ENCODE peak calls at places on chromosomes 5 and 9, in five cellular contexts. P, C, W, Y and V are unnamed samples.

GRCh38 chr9:130627051-130627450 is 37.3 kb upstream of the PRDM12 start:
- DNase-seq in P (no peak), Y (no peak), W (no peak), C (no peak), V (no peak)

GRCh38 chr5:159972538-159973362 is 36.2 kb upstream of the TTC1 start:
- DNase-seq in P (no peak), W (no peak), Y (no peak), C (no peak), V (no peak)

GRCh38 chr5:113059232-113059805 is 82.7 kb downstream of the DCP2 start:
- DNase-seq in W (no peak), P (peak), Y (peak), C (no peak), V (peak)

GRCh38 chr9:68493953-68494541 is 46.6 kb downstream of the TMEM252 start:
- DNase-seq in C (no peak), P (peak), Y (no peak), W (no peak), V (no peak)

GRCh38 chr5:29367176-29367833 is 1826.2 kb upstream of the CDH6 start:
- DNase-seq in W (no peak), Y (no peak), C (no peak), P (no peak), V (no peak)

GRCh38 chr5:80659111-80659510 is 4.3 kb upstream of the DHFR start:
- DNase-seq in C (no peak), Y (no peak), W (no peak), P (peak), V (no peak)

GRCh38 chr9:71036501-71036900 is 84.9 kb downstream of the TRPM3 start:
- DNase-seq in Y (peak), W (peak), C (no peak), P (no peak), V (no peak)

GRCh38 chr5:136006767-136007251 is 22.0 kb upstream of the TGFBI start:
- DNase-seq in P (peak), C (peak), W (no peak), Y (no peak), V (peak)

GRCh38 chr5:36692791-36693763 is 86.7 kb downstream of the SLC1A3 start:
- DNase-seq in C (peak), Y (peak), P (peak), W (peak), V (no peak)

GRCh38 chr9:87601175-87601574 is 103.5 kb downstream of the DAPK1 start:
- DNase-seq in W (peak), Y (no peak), P (no peak), C (no peak), V (no peak)

GRCh38 chr5:146027746-146028145 is 77.6 kb downstream of the PLAC8L1 start:
- DNase-seq in P (no peak), C (peak), W (peak), Y (no peak), V (peak)

GRCh38 chr9:26951794-26952193 is 4.4 kb upstream of the IFT74 start:
- DNase-seq in P (no peak), C (no peak), W (no peak), Y (no peak), V (no peak)

GRCh38 chr9:77025146-77025545 is 5.7 kb downstream of the FOXB2 start:
- DNase-seq in P (no peak), Y (no peak), C (no peak), W (no peak), V (no peak)

GRCh38 chr5:173035904-173036707 is 20.0 kb upstream of the CREBRF start:
- DNase-seq in Y (peak), C (no peak), P (no peak), W (no peak), V (no peak)
- TF ChIP-seq POLR2A in Y (no peak), C (no peak), P (no peak), W (no peak), V (no peak)

GRCh38 chr5:52989781-52990530 is 804 bp downstream of the ITGA2 start:
- DNase-seq in C (peak), W (peak), P (peak), Y (peak), V (peak)

GRCh38 chr5:52990531-52990925 is 1.4 kb downstream of the ITGA2 start:
- DNase-seq in W (no peak), P (no peak), Y (no peak), C (no peak), V (no peak)

GRCh38 chr5:52987711-52988329 is 1.3 kb upstream of the ITGA2 start:
- DNase-seq in Y (peak), W (no peak), P (peak), C (peak), V (no peak)

GRCh38 chr5:52988335-52989024 is 672 bp upstream of the ITGA2 start:
- DNase-seq in C (peak), W (no peak), P (no peak), Y (peak), V (peak)

DNA sequence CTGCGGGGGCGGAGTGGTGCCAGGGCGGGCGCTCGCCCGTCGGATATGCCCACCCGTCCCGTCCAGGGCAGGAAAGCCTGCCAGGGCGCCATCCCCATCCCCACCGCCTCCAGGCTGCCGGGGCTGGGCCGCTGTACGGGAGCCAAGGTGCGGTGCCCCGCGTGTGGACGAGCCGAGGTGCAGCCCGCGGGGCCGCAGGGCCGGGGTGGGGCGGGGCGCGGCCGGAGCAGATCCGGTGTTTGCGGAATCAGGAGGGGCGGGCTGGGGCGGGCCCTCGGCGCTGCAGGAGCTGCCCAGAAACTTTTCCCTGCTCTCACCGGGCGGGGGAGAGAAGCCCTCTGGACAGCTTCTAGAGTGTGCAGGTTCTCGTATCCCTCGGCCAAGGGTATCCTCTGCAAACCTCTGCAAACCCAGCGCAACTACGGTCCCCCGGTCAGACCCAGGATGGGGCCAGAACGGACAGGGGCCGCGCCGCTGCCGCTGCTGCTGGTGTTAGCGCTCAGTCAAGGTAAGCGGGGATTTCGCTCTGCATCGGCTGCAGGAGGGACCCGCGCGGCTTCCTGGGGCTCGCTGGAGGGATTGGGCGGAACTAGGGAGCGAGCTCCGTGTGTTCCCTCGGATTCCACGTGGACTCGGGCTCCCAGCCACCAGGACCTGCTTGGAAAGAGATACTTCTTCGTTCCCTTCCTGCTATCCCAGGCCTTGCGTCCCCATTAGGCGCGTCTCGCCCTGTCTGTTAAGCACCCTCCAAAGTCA is at the start of gene ITGA2:
- DNase-seq in P (peak), Y (peak), C (peak), W (peak), V (peak)
- TF ChIP-seq POLR2A in P (peak), Y (peak), C (no peak), W (no peak), V (no peak)

GRCh38 chr9:99059074-99059894 is 45.6 kb upstream of the TGFBR1 start:
- DNase-seq in P (no peak), W (no peak), C (no peak), Y (no peak), V (no peak)
- TF ChIP-seq POLR2A in P (no peak), W (no peak), C (no peak), Y (no peak), V (no peak)

GRCh38 chr9:136722093-136722968 is 10.0 kb downstream of the DIPK1B start:
- DNase-seq in P (no peak), Y (peak), C (no peak), W (no peak), V (no peak)
- TF ChIP-seq POLR2A in P (no peak), Y (peak), C (no peak), W (no peak), V (peak)

GRCh38 chr9:37437616-37438015 is 15.1 kb downstream of the GRHPR start:
- DNase-seq in C (no peak), Y (no peak), P (no peak), W (no peak), V (no peak)

GRCh38 chr9:37437010-37437409 is 14.5 kb downstream of the GRHPR start:
- DNase-seq in P (no peak), W (no peak), C (no peak), Y (no peak), V (no peak)

GRCh38 chr9:37441776-37442370 is 19.4 kb downstream of the GRHPR start:
- DNase-seq in W (no peak), P (no peak), C (no peak), Y (no peak), V (no peak)

GRCh38 chr9:37436540-37436939 is 14.0 kb downstream of the GRHPR start:
- DNase-seq in W (no peak), Y (no peak), P (no peak), C (no peak), V (no peak)

DNA sequence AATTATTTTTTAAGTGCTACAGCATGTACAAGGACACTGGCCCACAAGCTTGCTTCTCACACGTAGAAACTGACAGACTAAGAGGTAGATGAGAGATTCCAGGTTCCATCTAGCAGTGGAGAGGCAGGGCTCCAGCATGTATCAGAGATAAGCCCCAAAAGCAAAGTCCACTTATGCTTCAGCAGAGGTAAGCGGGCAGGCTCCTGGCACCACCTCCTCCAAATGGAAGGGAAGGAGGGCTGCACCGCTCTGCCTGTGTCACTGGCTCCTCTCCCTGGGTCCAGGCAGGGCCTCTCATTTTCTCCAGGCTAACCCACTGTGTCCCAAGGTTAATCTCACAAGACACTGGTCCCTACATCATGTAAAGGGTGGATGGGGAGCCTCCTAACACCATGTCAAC is 15.9 kb downstream of the GRHPR start:
- DNase-seq in C (no peak), Y (no peak), W (no peak), P (no peak), V (no peak)
- TF ChIP-seq POLR2A in C (no peak), Y (no peak), W (no peak), P (no peak), V (no peak)